ENCODE peak calls at places on chromosomes 4 and X, in four cellular contexts. I is AG08395, R is pancreas, C is mammary epithelial cell. V is an unnamed sample.

GRCh38 chr4:140344111-140344510 is 29.3 kb upstream of the SCOC start:
- DNase-seq in I (no peak), R (no peak), C (no peak), V (no peak)

GRCh38 chrX:49761481-49761880 is 65.7 kb upstream of the PAGE1 start:
- DNase-seq in I (peak; percentile 19), R (no peak), C (no peak), V (peak; percentile 24)

GRCh38 chr4:102139932-102140331 is 205.3 kb downstream of the SLC39A8 start:
- DNase-seq in I (no peak), R (no peak), C (peak; percentile 78), V (no peak)

GRCh38 chr4:3338976-3339531 is 46.2 kb downstream of the RGS12 start:
- DNase-seq in I (no peak), R (no peak), C (no peak), V (no peak)

GRCh38 chr4:150582881-150583286 is 933 bp downstream of the MAB21L2 start:
- DNase-seq in I (no peak), R (peak; percentile 52), C (no peak), V (no peak)

GRCh38 chrX:3345281-3346081 is 971 bp downstream of the MXRA5 start:
- DNase-seq in I (peak; percentile 60), R (peak; percentile 90), C (peak; percentile 63), V (no peak)

GRCh38 chr4:184851200-184851541 is 25.4 kb upstream of the ACSL1 start:
- DNase-seq in I (no peak), R (no peak), C (peak; percentile 9), V (no peak)

GRCh38 chr4:81723927-81724587 is 252.3 kb upstream of the RASGEF1B start:
- DNase-seq in I (no peak), R (no peak), C (peak; percentile 27), V (no peak)

GRCh38 chr4:48543796-48544195 is 53.7 kb downstream of the ZAR1 start:
- DNase-seq in I (no peak), R (no peak), C (no peak), V (no peak)

GRCh38 chr4:140037353-140038030 is 116.5 kb downstream of the MAML3 start:
- DNase-seq in I (peak; percentile 79), R (no peak), C (peak; percentile 84), V (no peak)

GRCh38 chrX:48958635-48959094 is 1.3 kb upstream of the OTUD5 start:
- DNase-seq in I (peak; percentile 50), R (no peak), C (peak; percentile 46), V (peak; percentile 57)

GRCh38 chr4:6633091-6633906 is 7.2 kb upstream of the MRFAP1 start:
- DNase-seq in I (no peak), R (no peak), C (no peak), V (peak; percentile 91)

GRCh38 chr4:7511509-7511908 is 76.8 kb upstream of the PSAPL1 start:
- DNase-seq in I (no peak), R (no peak), C (no peak), V (no peak)

GRCh38 chr4:41050116-41050515 is 164.2 kb downstream of the APBB2 start:
- DNase-seq in I (no peak), R (no peak), C (no peak), V (no peak)

GRCh38 chrX:6782831-6783230 is 247.9 kb upstream of the VCX3A start:
- DNase-seq in I (no peak), R (no peak), C (no peak), V (no peak)

GRCh38 chrX:148043456-148043855 is 62.3 kb downstream of the FMR1NB start:
- DNase-seq in I (peak; percentile 43), R (no peak), C (peak; percentile 60), V (no peak)

GRCh38 chr4:139764686-139765085 is 99.1 kb downstream of the MGST2 start:
- DNase-seq in I (no peak), R (peak; percentile 51), C (no peak), V (no peak)

GRCh38 chr4:87029356-87029755 is 94.5 kb downstream of the AFF1 start:
- DNase-seq in I (no peak), R (no peak), C (no peak), V (no peak)

GRCh38 chr4:153243464-153243863 is 39.2 kb downstream of the TRIM2 start:
- DNase-seq in I (no peak), R (no peak), C (no peak), V (no peak)

GRCh38 chr4:165627548-165627947 is 245.5 kb upstream of the TLL1 start:
- DNase-seq in I (no peak), R (no peak), C (no peak), V (peak; percentile 65)

GRCh38 chr4:82428969-82429727 is 1.1 kb downstream of the HNRNPDL start:
- DNase-seq in I (peak; percentile 95), R (peak; percentile 96), C (peak; percentile 91), V (peak; percentile 96)

GRCh38 chrX:15416133-15416993 is 32.1 kb upstream of the VEGFD start:
- DNase-seq in I (no peak), R (no peak), C (no peak), V (peak; percentile 6)

GRCh38 chrX:103704863-103705262 is 5.8 kb upstream of the TMEM31 start:
- DNase-seq in I (no peak), R (no peak), C (no peak), V (no peak)

GRCh38 chr4:168864831-168865541 is 145.1 kb downstream of the CBR4 start:
- DNase-seq in I (peak; percentile 78), R (no peak), C (peak; percentile 28), V (peak; percentile 6)

GRCh38 chrX:46447384-46447783 is 97.8 kb downstream of the ZNF674 start:
- DNase-seq in I (peak; percentile 10), R (no peak), C (no peak), V (no peak)

GRCh38 chr4:122152699-122153328 is 683 bp downstream of the BLTP1 start:
- DNase-seq in I (peak; percentile 35), R (peak; percentile 67), C (peak; percentile 32), V (peak; percentile 57)

GRCh38 chr4:89879201-89879600 is 15.5 kb upstream of the MMRN1 start:
- DNase-seq in I (no peak), R (no peak), C (no peak), V (no peak)

V was measured in OCI-M1.